ENCODE peak calls at places on chromosome 3, in nine cellular contexts. One of them, this sample, is unnamed.
A peak's percentile ranks its signal among the peaks of the same experiment; 100 is the strongest.

GRCh38 chr3:103218793-103219192 is 784.0 kb downstream of the ZPLD1 start:
- DNase-seq in sigmoid colon: no peak
- DNase-seq in endodermal cell: no peak
- DNase-seq in neural crest cell: no peak
- DNase-seq in osteocyte: no peak
- DNase-seq in GM06990: peak; percentile 1
- DNase-seq in AG10803: no peak
- DNase-seq in esophagus muscularis mucosa: no peak
- DNase-seq in lower leg skin: no peak
- DNase-seq in this sample: no peak

GRCh38 chr3:183285318-183285717 is 32.3 kb downstream of the B3GNT5 start:
- DNase-seq in sigmoid colon: no peak
- DNase-seq in endodermal cell: no peak
- DNase-seq in neural crest cell: no peak
- DNase-seq in osteocyte: no peak
- DNase-seq in GM06990: no peak
- DNase-seq in AG10803: no peak
- DNase-seq in esophagus muscularis mucosa: no peak
- DNase-seq in lower leg skin: no peak
- DNase-seq in this sample: no peak

GRCh38 chr3:188360364-188360881 is 206.5 kb downstream of the LPP start:
- DNase-seq in sigmoid colon: no peak
- DNase-seq in endodermal cell: no peak
- DNase-seq in neural crest cell: no peak
- DNase-seq in osteocyte: no peak
- DNase-seq in GM06990: no peak
- DNase-seq in AG10803: peak; percentile 39
- DNase-seq in esophagus muscularis mucosa: no peak
- DNase-seq in lower leg skin: no peak
- DNase-seq in this sample: no peak

GRCh38 chr3:132549169-132549568 is 47.9 kb upstream of the ACKR4 start:
- DNase-seq in sigmoid colon: no peak
- DNase-seq in endodermal cell: no peak
- DNase-seq in neural crest cell: no peak
- DNase-seq in osteocyte: no peak
- DNase-seq in GM06990: no peak
- DNase-seq in AG10803: no peak
- DNase-seq in esophagus muscularis mucosa: no peak
- DNase-seq in lower leg skin: no peak
- DNase-seq in this sample: no peak

GRCh38 chr3:169748670-169749069 is 16.2 kb downstream of the TERC start:
- DNase-seq in sigmoid colon: no peak
- DNase-seq in endodermal cell: no peak
- DNase-seq in neural crest cell: no peak
- DNase-seq in osteocyte: no peak
- DNase-seq in GM06990: no peak
- DNase-seq in AG10803: no peak
- DNase-seq in esophagus muscularis mucosa: no peak
- DNase-seq in lower leg skin: no peak
- DNase-seq in this sample: no peak

GRCh38 chr3:61629442-61629841 is 68.1 kb downstream of the PTPRG start:
- DNase-seq in sigmoid colon: no peak
- DNase-seq in endodermal cell: no peak
- DNase-seq in neural crest cell: no peak
- DNase-seq in osteocyte: no peak
- DNase-seq in GM06990: no peak
- DNase-seq in AG10803: no peak
- DNase-seq in esophagus muscularis mucosa: no peak
- DNase-seq in lower leg skin: no peak
- DNase-seq in this sample: no peak

GRCh38 chr3:194532591-194532990 is 45.8 kb upstream of the ATP13A3 start:
- DNase-seq in sigmoid colon: no peak
- DNase-seq in endodermal cell: no peak
- DNase-seq in neural crest cell: no peak
- DNase-seq in osteocyte: no peak
- DNase-seq in GM06990: no peak
- DNase-seq in AG10803: peak; percentile 38
- DNase-seq in esophagus muscularis mucosa: no peak
- DNase-seq in lower leg skin: no peak
- DNase-seq in this sample: no peak

GRCh38 chr3:32575451-32575850 is 4.8 kb upstream of the DYNC1LI1 start:
- DNase-seq in sigmoid colon: no peak
- DNase-seq in endodermal cell: no peak
- DNase-seq in neural crest cell: no peak
- DNase-seq in osteocyte: no peak
- DNase-seq in GM06990: no peak
- DNase-seq in AG10803: peak; percentile 16
- DNase-seq in esophagus muscularis mucosa: no peak
- DNase-seq in lower leg skin: no peak
- DNase-seq in this sample: no peak

GRCh38 chr3:171774516-171774915 is 35.8 kb downstream of the PLD1 start:
- DNase-seq in sigmoid colon: no peak
- DNase-seq in endodermal cell: no peak
- DNase-seq in neural crest cell: no peak
- DNase-seq in osteocyte: no peak
- DNase-seq in GM06990: no peak
- DNase-seq in AG10803: no peak
- DNase-seq in esophagus muscularis mucosa: no peak
- DNase-seq in lower leg skin: no peak
- DNase-seq in this sample: no peak

GRCh38 chr3:2765002-2765579 is 345.1 kb downstream of the IL5RA start:
- DNase-seq in sigmoid colon: no peak
- DNase-seq in endodermal cell: peak; percentile 63
- DNase-seq in neural crest cell: no peak
- DNase-seq in osteocyte: no peak
- DNase-seq in GM06990: peak; percentile 13
- DNase-seq in AG10803: no peak
- DNase-seq in esophagus muscularis mucosa: no peak
- DNase-seq in lower leg skin: no peak
- DNase-seq in this sample: no peak

GRCh38 chr3:178536271-178537079 is at the start of gene KCNMB2:
- DNase-seq in sigmoid colon: no peak
- DNase-seq in endodermal cell: peak; percentile 60
- DNase-seq in neural crest cell: no peak
- DNase-seq in osteocyte: no peak
- DNase-seq in GM06990: no peak
- DNase-seq in AG10803: no peak
- DNase-seq in esophagus muscularis mucosa: no peak
- DNase-seq in lower leg skin: no peak
- DNase-seq in this sample: no peak

GRCh38 chr3:21621396-21621695 is 129.7 kb downstream of the ZNF385D start:
- DNase-seq in sigmoid colon: no peak
- DNase-seq in endodermal cell: no peak
- DNase-seq in neural crest cell: no peak
- DNase-seq in osteocyte: no peak
- DNase-seq in GM06990: no peak
- DNase-seq in AG10803: peak; percentile 83
- DNase-seq in esophagus muscularis mucosa: no peak
- DNase-seq in lower leg skin: no peak
- DNase-seq in this sample: no peak

GRCh38 chr3:127632035-127632434 is 3.0 kb downstream of the PODXL2 start:
- DNase-seq in sigmoid colon: no peak
- DNase-seq in endodermal cell: no peak
- DNase-seq in neural crest cell: no peak
- DNase-seq in osteocyte: no peak
- DNase-seq in GM06990: no peak
- DNase-seq in AG10803: no peak
- DNase-seq in esophagus muscularis mucosa: no peak
- DNase-seq in lower leg skin: no peak
- DNase-seq in this sample: no peak

GRCh38 chr3:3088066-3088465 is 22.1 kb downstream of the IL5RA start:
- DNase-seq in sigmoid colon: no peak
- DNase-seq in endodermal cell: no peak
- DNase-seq in neural crest cell: no peak
- DNase-seq in osteocyte: no peak
- DNase-seq in GM06990: no peak
- DNase-seq in AG10803: no peak
- DNase-seq in esophagus muscularis mucosa: no peak
- DNase-seq in lower leg skin: no peak
- DNase-seq in this sample: no peak

GRCh38 chr3:197961582-197961945 is 1.5 kb downstream of the LMLN start:
- DNase-seq in sigmoid colon: no peak
- DNase-seq in endodermal cell: no peak
- DNase-seq in neural crest cell: no peak
- DNase-seq in osteocyte: no peak
- DNase-seq in GM06990: no peak
- DNase-seq in AG10803: no peak
- DNase-seq in esophagus muscularis mucosa: no peak
- DNase-seq in lower leg skin: no peak
- DNase-seq in this sample: no peak

GRCh38 chr3:12797124-12797891 is 828 bp downstream of the CAND2 start:
- DNase-seq in sigmoid colon: no peak
- DNase-seq in endodermal cell: no peak
- DNase-seq in neural crest cell: no peak
- DNase-seq in osteocyte: no peak
- DNase-seq in GM06990: no peak
- DNase-seq in AG10803: no peak
- DNase-seq in esophagus muscularis mucosa: no peak
- DNase-seq in lower leg skin: no peak
- DNase-seq in this sample: no peak

DNA sequence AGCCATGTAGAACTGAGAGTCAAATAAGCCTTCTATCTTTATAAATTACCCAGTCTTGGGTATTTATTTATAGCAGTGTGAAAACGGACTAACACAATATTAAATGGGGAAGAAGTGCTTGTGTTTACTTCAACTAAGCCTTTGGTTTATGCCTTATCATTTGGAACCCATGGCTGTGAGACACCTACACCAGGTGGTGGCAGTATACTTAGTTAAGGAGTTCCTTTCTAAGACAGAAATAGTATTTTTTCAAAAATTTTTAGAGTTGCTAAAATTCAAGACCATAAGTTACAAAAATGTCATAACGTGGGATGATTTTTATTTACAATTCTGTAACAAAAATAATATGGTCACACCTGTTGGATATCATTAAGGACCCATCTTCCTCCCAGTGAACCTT is 354.5 kb upstream of the SOX14 start:
- DNase-seq in sigmoid colon: no peak
- DNase-seq in endodermal cell: no peak
- DNase-seq in neural crest cell: no peak
- DNase-seq in osteocyte: no peak
- DNase-seq in GM06990: no peak
- DNase-seq in AG10803: no peak
- DNase-seq in esophagus muscularis mucosa: no peak
- DNase-seq in lower leg skin: no peak
- DNase-seq in this sample: no peak
- TF ChIP-seq CTCF in sigmoid colon: no peak
- TF ChIP-seq CTCF in endodermal cell: peak; percentile 76
- TF ChIP-seq CTCF in neural crest cell: no peak
- TF ChIP-seq CTCF in osteocyte: no peak
- TF ChIP-seq CTCF in GM06990: peak; percentile 44
- TF ChIP-seq CTCF in AG10803: no peak
- TF ChIP-seq CTCF in esophagus muscularis mucosa: no peak
- TF ChIP-seq CTCF in lower leg skin: no peak
- TF ChIP-seq CTCF in this sample: peak; percentile 43

DNA sequence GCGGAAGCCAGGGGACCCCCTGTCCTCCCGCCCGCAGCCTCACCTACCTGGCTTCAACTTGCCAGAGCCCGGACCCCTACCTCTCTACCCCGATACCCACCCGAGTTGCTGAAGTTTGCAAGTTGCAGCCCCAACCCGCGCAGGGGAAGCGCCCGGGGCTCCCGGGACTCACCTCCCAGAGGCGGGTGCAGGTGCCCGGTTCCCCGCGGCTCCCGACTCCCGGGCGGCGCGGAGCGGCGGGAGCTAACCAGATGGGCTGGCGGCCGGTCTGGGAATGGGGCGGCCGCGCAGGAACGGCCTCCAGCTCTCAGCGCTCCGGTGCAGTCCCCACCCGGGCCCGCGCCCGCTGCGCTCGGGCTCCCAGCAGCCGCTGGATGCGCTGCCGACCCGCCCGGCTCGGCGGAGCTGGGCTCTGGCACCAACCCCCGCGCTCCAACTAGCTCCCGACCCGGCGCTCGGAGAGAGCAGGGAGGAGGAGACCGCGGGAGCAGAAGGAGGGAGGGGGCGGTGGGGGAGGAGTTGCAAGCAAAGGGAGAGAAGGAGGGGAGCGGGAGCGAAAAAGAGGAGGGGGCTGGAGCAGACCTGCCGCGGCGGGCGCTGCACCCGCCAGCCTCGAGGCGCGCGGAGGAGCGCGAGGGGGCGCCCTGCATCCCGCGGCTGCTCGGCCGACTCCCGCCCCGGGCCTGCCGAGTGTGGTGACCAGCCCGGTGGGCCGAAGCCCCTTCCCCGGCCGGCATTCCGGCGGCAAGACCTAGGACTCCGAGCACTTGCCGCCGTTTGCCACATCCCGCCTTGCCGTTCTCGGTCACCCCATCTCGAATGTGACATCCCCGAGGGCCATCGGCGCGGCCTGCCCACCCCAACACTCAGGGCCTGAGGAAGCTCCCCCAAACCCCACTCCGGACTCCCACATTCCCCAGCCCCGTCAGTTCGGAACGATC is at the start of gene SEMA5B:
- DNase-seq in sigmoid colon: no peak
- DNase-seq in endodermal cell: peak; percentile 94
- DNase-seq in neural crest cell: peak; percentile 75
- DNase-seq in osteocyte: no peak
- DNase-seq in GM06990: peak; percentile 16
- DNase-seq in AG10803: no peak
- DNase-seq in esophagus muscularis mucosa: no peak
- DNase-seq in lower leg skin: no peak
- DNase-seq in this sample: peak; percentile 55
- TF ChIP-seq CTCF in sigmoid colon: peak; percentile 47
- TF ChIP-seq CTCF in endodermal cell: peak; percentile 73
- TF ChIP-seq CTCF in neural crest cell: peak; percentile 54
- TF ChIP-seq CTCF in osteocyte: peak; percentile 56
- TF ChIP-seq CTCF in GM06990: peak; percentile 5
- TF ChIP-seq CTCF in AG10803: no peak
- TF ChIP-seq CTCF in esophagus muscularis mucosa: peak; percentile 52
- TF ChIP-seq CTCF in lower leg skin: no peak
- TF ChIP-seq CTCF in this sample: peak; percentile 67

GRCh38 chr3:26721047-26721446 is 98.5 kb downstream of the LRRC3B start:
- DNase-seq in sigmoid colon: no peak
- DNase-seq in endodermal cell: no peak
- DNase-seq in neural crest cell: no peak
- DNase-seq in osteocyte: no peak
- DNase-seq in GM06990: no peak
- DNase-seq in AG10803: no peak
- DNase-seq in esophagus muscularis mucosa: no peak
- DNase-seq in lower leg skin: no peak
- DNase-seq in this sample: no peak
- TF ChIP-seq CTCF in sigmoid colon: no peak
- TF ChIP-seq CTCF in endodermal cell: peak; percentile 56
- TF ChIP-seq CTCF in neural crest cell: peak; percentile 29
- TF ChIP-seq CTCF in osteocyte: no peak
- TF ChIP-seq CTCF in GM06990: no peak
- TF ChIP-seq CTCF in AG10803: no peak
- TF ChIP-seq CTCF in esophagus muscularis mucosa: no peak
- TF ChIP-seq CTCF in lower leg skin: no peak
- TF ChIP-seq CTCF in this sample: peak; percentile 18

DNA sequence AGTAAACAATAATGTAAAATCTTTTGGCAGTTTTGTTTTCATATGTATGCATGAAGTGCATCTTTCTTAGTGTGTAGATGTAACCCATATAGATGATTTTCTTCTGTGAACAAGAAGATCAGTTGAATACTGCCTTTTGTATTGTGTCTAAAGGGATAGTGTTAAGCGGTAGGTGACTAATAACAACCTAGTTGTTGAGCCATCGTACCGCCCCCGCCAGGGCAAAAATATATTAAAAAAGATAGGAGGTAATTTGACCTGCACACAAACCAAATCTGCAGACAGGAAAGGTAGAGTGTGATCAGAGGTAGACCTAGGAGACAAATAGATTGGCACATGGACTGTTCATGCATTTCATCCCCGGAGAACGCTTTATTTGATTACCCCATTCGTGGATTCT is 3.3 kb upstream of the GMNC start:
- DNase-seq in sigmoid colon: no peak
- DNase-seq in endodermal cell: peak; percentile 57
- DNase-seq in neural crest cell: no peak
- DNase-seq in osteocyte: no peak
- DNase-seq in GM06990: no peak
- DNase-seq in AG10803: no peak
- DNase-seq in esophagus muscularis mucosa: no peak
- DNase-seq in lower leg skin: no peak
- DNase-seq in this sample: no peak
- TF ChIP-seq CTCF in sigmoid colon: no peak
- TF ChIP-seq CTCF in endodermal cell: peak; percentile 48
- TF ChIP-seq CTCF in neural crest cell: peak; percentile 45
- TF ChIP-seq CTCF in osteocyte: peak; percentile 11
- TF ChIP-seq CTCF in GM06990: no peak
- TF ChIP-seq CTCF in AG10803: no peak
- TF ChIP-seq CTCF in esophagus muscularis mucosa: no peak
- TF ChIP-seq CTCF in lower leg skin: no peak
- TF ChIP-seq CTCF in this sample: peak; percentile 37

This sample was measured in progenitor cell of endocrine pancreas.